ENCODE peak calls at places on chromosome 21, in ten cellular contexts. C, Q, I, J, F, T, P, N, E and R are unnamed samples.

GRCh38 chr21:42779431-42779861 is 99.9 kb downstream of the WDR4 start:
- DNase-seq in C (no peak), Q (no peak), I (no peak), J (no peak), F (no peak), T (no peak), P (no peak), N (no peak), E (no peak), R (no peak)

GRCh38 chr21:30434033-30434631 is 4.1 kb downstream of the KRTAP13-4 start:
- DNase-seq in C (no peak), Q (peak; percentile 48), I (peak; percentile 35), J (no peak), F (no peak), T (no peak), P (peak; percentile 31), N (no peak), E (no peak), R (peak; percentile 57)

GRCh38 chr21:36783612-36784383 is 84.9 kb downstream of the SIM2 start:
- DNase-seq in C (no peak), Q (no peak), I (peak; percentile 96), J (peak; percentile 16), F (no peak), T (no peak), P (no peak), N (no peak), E (no peak), R (no peak)

GRCh38 chr21:27220416-27220815 is 253.5 kb upstream of the ADAMTS5 start:
- DNase-seq in C (no peak), Q (no peak), I (no peak), J (no peak), F (no peak), T (no peak), P (no peak), N (no peak), E (no peak), R (no peak)

GRCh38 chr21:37210017-37210593 is 57.0 kb downstream of the VPS26C start:
- DNase-seq in C (no peak), Q (peak; percentile 87), I (no peak), J (no peak), F (no peak), T (no peak), P (no peak), N (no peak), E (no peak), R (no peak)

GRCh38 chr21:16125274-16125673 is 395.5 kb downstream of the USP25 start:
- DNase-seq in C (no peak), Q (no peak), I (no peak), J (no peak), F (no peak), T (no peak), P (no peak), N (no peak), E (no peak), R (no peak)

GRCh38 chr21:14095021-14095420 is 115.7 kb downstream of the LIPI start:
- DNase-seq in C (no peak), Q (no peak), I (no peak), J (no peak), F (no peak), T (no peak), P (no peak), N (no peak), E (no peak), R (no peak)

GRCh38 chr21:32570456-32570855 is 14.9 kb downstream of the TCP10L start:
- DNase-seq in C (no peak), Q (no peak), I (no peak), J (no peak), F (no peak), T (no peak), P (no peak), N (no peak), E (no peak), R (no peak)

GRCh38 chr21:45889115-45889708 is 92.4 kb upstream of the COL6A1 start:
- DNase-seq in C (no peak), Q (no peak), I (no peak), J (no peak), F (no peak), T (no peak), P (no peak), N (no peak), E (no peak), R (no peak)

GRCh38 chr21:45110873-45111624 is 36.7 kb downstream of the ADARB1 start:
- DNase-seq in C (no peak), Q (no peak), I (no peak), J (no peak), F (no peak), T (no peak), P (no peak), N (no peak), E (no peak), R (no peak)

GRCh38 chr21:38714998-38715397 is 90.7 kb upstream of the ETS2 start:
- DNase-seq in C (no peak), Q (no peak), I (peak; percentile 74), J (no peak), F (no peak), T (no peak), P (no peak), N (no peak), E (no peak), R (no peak)

GRCh38 chr21:39251326-39251725 is 62.1 kb downstream of the BRWD1 start:
- DNase-seq in C (no peak), Q (no peak), I (no peak), J (peak; percentile 28), F (no peak), T (no peak), P (no peak), N (no peak), E (no peak), R (no peak)

GRCh38 chr21:42113926-42114409 is 42.9 kb downstream of the UMODL1 start:
- DNase-seq in C (peak; percentile 39), Q (peak; percentile 72), I (peak; percentile 58), J (no peak), F (no peak), T (no peak), P (no peak), N (no peak), E (no peak), R (no peak)

GRCh38 chr21:46208761-46209721 is 19.5 kb downstream of the LSS start:
- DNase-seq in C (no peak), Q (no peak), I (no peak), J (no peak), F (no peak), T (peak; percentile 35), P (no peak), N (no peak), E (no peak), R (no peak)

GRCh38 chr21:23968722-23969647 is 1638.3 kb downstream of the MRPL39 start:
- DNase-seq in C (no peak), Q (peak; percentile 82), I (no peak), J (peak; percentile 51), F (no peak), T (no peak), P (peak; percentile 96), N (peak; percentile 12), E (peak; percentile 8), R (peak; percentile 62)